ENCODE peak calls at places on chromosomes 7 and 10, in seven cellular contexts. X is cardiac muscle cell, Z is K562, F is HCT116, N is AG04450, H is hepatocyte, U is astrocyte of the spinal cord. W is an unnamed sample.

GRCh38 chr7:158123214-158123613 is 464.4 kb downstream of the PTPRN2 start:
- DNase-seq in F (no peak), N (no peak), X (no peak), U (no peak), H (no peak), Z (no peak), W (no peak)

GRCh38 chr10:15571570-15571969 is 148.2 kb downstream of the ITGA8 start:
- DNase-seq in U (peak; percentile 71), Z (no peak), X (peak; percentile 32), F (no peak), N (peak; percentile 57), H (peak; percentile 49), W (peak; percentile 69)

GRCh38 chr7:29035044-29035740 is 77.1 kb upstream of the TRIL start:
- DNase-seq in Z (no peak), U (peak; percentile 85), X (no peak), F (peak; percentile 65), H (no peak), N (no peak), W (peak; percentile 53)

GRCh38 chr10:69405221-69405620 is 11.5 kb downstream of the TACR2 start:
- DNase-seq in H (no peak), F (no peak), N (no peak), U (no peak), X (no peak), Z (no peak), W (no peak)

GRCh38 chr10:22443200-22443881 is 98.0 kb downstream of the SPAG6 start:
- DNase-seq in X (no peak), F (no peak), H (no peak), Z (no peak), U (no peak), N (no peak), W (no peak)

GRCh38 chr10:78937800-78938694 is 130.7 kb upstream of the ZMIZ1 start:
- DNase-seq in F (no peak), H (no peak), U (no peak), Z (peak; percentile 84), X (peak; percentile 29), N (no peak), W (no peak)

GRCh38 chr10:48306870-48307531 is 524 bp downstream of the MAPK8 start:
- DNase-seq in X (peak; percentile 77), F (no peak), Z (peak; percentile 94), H (peak; percentile 77), N (no peak), U (peak; percentile 60), W (no peak)

GRCh38 chr10:22620140-22620857 is 94.1 kb downstream of the PIP4K2A start:
- DNase-seq in F (peak; percentile 91), N (peak; percentile 80), Z (no peak), U (peak; percentile 97), X (no peak), H (no peak), W (peak; percentile 97)

GRCh38 chr10:94129393-94130130 is 135.8 kb downstream of the PLCE1 start:
- DNase-seq in Z (no peak), U (peak; percentile 78), F (no peak), N (peak; percentile 45), H (peak; percentile 40), X (no peak), W (peak; percentile 41)

GRCh38 chr7:29798422-29798821 is 7.9 kb upstream of the WIPF3 start:
- DNase-seq in U (no peak), Z (no peak), N (no peak), H (no peak), F (no peak), X (no peak), W (no peak)

GRCh38 chr7:116236020-116236630 is 25.8 kb downstream of the TES start:
- DNase-seq in X (peak; percentile 62), U (peak; percentile 71), F (no peak), N (no peak), H (peak; percentile 65), Z (peak; percentile 43), W (no peak)

GRCh38 chr10:97020452-97021400 is 165.0 kb downstream of the SLIT1 start:
- DNase-seq in Z (no peak), U (peak; percentile 41), N (no peak), X (peak; percentile 44), H (no peak), F (no peak), W (no peak)

GRCh38 chr10:133134411-133135115 is 25.5 kb upstream of the KNDC1 start:
- DNase-seq in U (no peak), X (no peak), H (no peak), Z (no peak), F (no peak), N (no peak), W (no peak)

GRCh38 chr7:157235357-157236018 is 96.8 kb downstream of the UBE3C start:
- DNase-seq in F (no peak), Z (no peak), U (peak; percentile 55), H (no peak), X (no peak), N (no peak), W (peak; percentile 15)

GRCh38 chr7:117349545-117349944 is 26.7 kb upstream of the WNT2 start:
- DNase-seq in X (no peak), N (no peak), H (no peak), Z (no peak), F (no peak), U (no peak), W (no peak)

GRCh38 chr7:30717181-30717580 is 34.8 kb upstream of the INMT start:
- DNase-seq in X (no peak), H (no peak), N (no peak), Z (no peak), F (peak; percentile 37), U (no peak), W (no peak)

GRCh38 chr7:142560166-142560565 is 189.1 kb upstream of the PRSS1 start:
- DNase-seq in U (no peak), F (no peak), Z (no peak), N (no peak), H (no peak), X (no peak), W (no peak)

GRCh38 chr10:59793924-59794323 is 40.7 kb upstream of the MRLN start:
- DNase-seq in X (no peak), F (no peak), H (no peak), U (peak; percentile 57), Z (no peak), N (no peak), W (peak; percentile 36)

GRCh38 chr7:37369904-37370303 is 78.8 kb downstream of the ELMO1 start:
- DNase-seq in Z (no peak), X (no peak), N (no peak), H (peak; percentile 70), U (no peak), F (no peak), W (no peak)

GRCh38 chr7:56097700-56098099 is 4.9 kb upstream of the PHKG1 start:
- DNase-seq in F (no peak), H (no peak), X (no peak), Z (peak; percentile 39), N (peak; percentile 72), U (peak; percentile 77), W (no peak)

GRCh38 chr10:5828725-5829124 is 15.5 kb upstream of the GDI2 start:
- DNase-seq in N (no peak), F (no peak), Z (no peak), H (no peak), U (no peak), X (no peak), W (no peak)

GRCh38 chr10:37685741-37686683 is 171.4 kb downstream of the ZNF248 start:
- DNase-seq in H (no peak), X (no peak), Z (no peak), F (no peak), U (no peak), N (no peak), W (no peak)

GRCh38 chr10:92891885-92892705 is 43.8 kb downstream of the EXOC6 start:
- DNase-seq in H (peak; percentile 86), F (peak; percentile 96), Z (peak; percentile 15), U (peak; percentile 77), X (peak; percentile 46), N (peak; percentile 72), W (peak; percentile 76)

GRCh38 chr7:53315986-53316385 is 280.6 kb downstream of the POM121L12 start:
- DNase-seq in Z (no peak), F (no peak), N (no peak), H (no peak), X (no peak), U (peak; percentile 5), W (no peak)

GRCh38 chr7:111958889-111959288 is 247.3 kb downstream of the DOCK4 start:
- DNase-seq in X (peak; percentile 9), H (no peak), U (no peak), F (no peak), N (no peak), Z (no peak), W (no peak)
- H3K4me3 ChIP-seq in X (no peak overlapping the region), H (no peak overlapping the region), U (no peak overlapping the region), F (no peak overlapping the region), N (no peak overlapping the region), Z (no peak overlapping the region), W (no peak overlapping the region)

DNA sequence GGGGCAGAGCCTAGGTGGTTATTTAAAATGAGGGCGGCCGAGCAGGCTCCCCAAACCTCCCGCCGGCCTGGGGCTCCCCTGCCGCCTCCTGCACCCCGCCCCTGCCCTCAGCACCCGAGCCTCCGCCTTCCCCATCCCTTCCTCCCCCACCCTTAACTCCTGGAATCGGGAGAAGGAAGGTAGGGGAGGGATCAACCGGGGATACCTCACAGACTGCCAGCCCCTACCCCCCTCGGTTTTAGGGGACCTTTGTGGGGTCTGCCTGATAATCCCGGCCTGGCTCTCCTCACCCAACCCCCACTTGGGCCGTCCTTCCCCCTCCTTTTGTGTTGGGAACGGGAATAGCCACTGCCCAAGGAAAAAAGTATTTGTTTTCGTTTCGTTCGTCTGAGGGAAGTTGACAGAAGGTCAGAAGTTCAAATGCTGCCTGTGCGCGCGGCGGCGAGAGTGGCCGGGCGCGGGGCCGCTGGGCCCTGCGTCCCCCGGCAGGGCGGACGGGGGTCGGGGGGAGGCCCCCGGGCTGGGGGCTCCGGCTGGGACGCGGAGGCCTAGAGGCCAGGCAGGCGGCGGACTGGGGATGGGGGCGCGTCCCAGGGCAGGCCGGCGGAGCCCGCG is 2.8 kb downstream of the SHH start:
- DNase-seq in Z (no peak), U (no peak), X (no peak), N (no peak), F (no peak), H (no peak), W (no peak)
- H3K4me3 ChIP-seq in Z (no peak overlapping the region), U (no peak overlapping the region), X (peak overlapping the region; percentile 10), N (no peak overlapping the region), F (no peak overlapping the region), H (peak overlapping the region; percentile 72), W (peak overlapping the region; percentile 2)

GRCh38 chr7:130913721-130914588 is 179.9 kb upstream of the KLF14 start:
- DNase-seq in U (no peak), N (no peak), Z (no peak), F (no peak), H (no peak), X (no peak), W (no peak)
- H3K4me3 ChIP-seq in U (peak overlapping the region; percentile 62), N (peak overlapping the region; percentile 59), Z (no peak overlapping the region), F (peak overlapping the region; percentile 41), H (no peak overlapping the region), X (no peak overlapping the region), W (peak overlapping the region; percentile 61)

GRCh38 chr7:18040196-18040595 is 12.6 kb upstream of the PRPS1L1 start:
- DNase-seq in U (peak; percentile 81), N (peak; percentile 55), F (no peak), H (no peak), Z (no peak), X (no peak), W (peak; percentile 25)

GRCh38 chr7:18041202-18041601 is 13.6 kb upstream of the PRPS1L1 start:
- DNase-seq in H (no peak), U (peak; percentile 17), Z (no peak), N (peak; percentile 20), F (no peak), X (no peak), W (no peak)

GRCh38 chr7:18036783-18037182 is 9.1 kb upstream of the PRPS1L1 start:
- DNase-seq in F (no peak), X (no peak), N (no peak), Z (no peak), U (no peak), H (no peak), W (no peak)

GRCh38 chr7:18037609-18038008 is 10.0 kb upstream of the PRPS1L1 start:
- DNase-seq in X (no peak), F (no peak), Z (no peak), H (no peak), N (no peak), U (no peak), W (no peak)

GRCh38 chr7:18038391-18038790 is 10.7 kb upstream of the PRPS1L1 start:
- DNase-seq in F (no peak), U (no peak), N (no peak), X (no peak), Z (no peak), H (no peak), W (no peak)
- H3K4me3 ChIP-seq in F (no peak overlapping the region), U (no peak overlapping the region), N (no peak overlapping the region), X (no peak overlapping the region), Z (no peak overlapping the region), H (no peak overlapping the region), W (no peak overlapping the region)